ENCODE peak calls at places on chromosomes 7 and 10, in six cellular contexts. N is kidney, A is AG04449, Z is heart right ventricle, F is HCT116, C is epithelial cell of esophagus. H is an unnamed sample.

GRCh38 chr10:35545878-35546631 is 59.1 kb upstream of the GJD4 start:
- DNase-seq in N (no peak), A (no peak), Z (no peak), F (no peak), C (no peak), H (peak)

GRCh38 chr10:389836-390448 is 254.7 kb downstream of the ZMYND11 start:
- DNase-seq in N (no peak), A (no peak), Z (no peak), F (no peak), C (no peak), H (no peak)

GRCh38 chr10:68231106-68231901 is 609 bp downstream of the ATOH7 start:
- DNase-seq in N (peak), A (no peak), Z (peak), F (peak), C (peak), H (peak)

GRCh38 chr7:41696323-41696916 is 6.5 kb downstream of the INHBA start:
- DNase-seq in N (peak), A (no peak), Z (peak), F (peak), C (peak), H (peak)

GRCh38 chr10:104796817-104797216 is 155.7 kb downstream of the SORCS3 start:
- DNase-seq in N (no peak), A (no peak), Z (no peak), F (no peak), C (no peak), H (no peak)

GRCh38 chr10:76082956-76083355 is 651.5 kb downstream of the LRMDA start:
- DNase-seq in N (no peak), A (no peak), Z (no peak), F (peak), C (peak), H (peak)

GRCh38 chr7:148299335-148299734 is 291.2 kb upstream of the C7orf33 start:
- DNase-seq in N (no peak), A (no peak), Z (no peak), F (no peak), C (no peak), H (no peak)

GRCh38 chr10:69360485-69361302 is 56.0 kb downstream of the TACR2 start:
- DNase-seq in N (no peak), A (peak), Z (peak), F (no peak), C (peak), H (peak)

GRCh38 chr7:26073041-26073440 is 79.0 kb upstream of the NFE2L3 start:
- DNase-seq in N (peak), A (no peak), Z (no peak), F (no peak), C (no peak), H (no peak)

GRCh38 chr7:103524042-103524907 is 78.3 kb upstream of the SLC26A5 start:
- DNase-seq in N (no peak), A (peak), Z (no peak), F (peak), C (peak), H (peak)

GRCh38 chr10:89213191-89213808 is 6.2 kb upstream of the CH25H start:
- DNase-seq in N (no peak), A (no peak), Z (no peak), F (no peak), C (peak), H (peak)

DNA sequence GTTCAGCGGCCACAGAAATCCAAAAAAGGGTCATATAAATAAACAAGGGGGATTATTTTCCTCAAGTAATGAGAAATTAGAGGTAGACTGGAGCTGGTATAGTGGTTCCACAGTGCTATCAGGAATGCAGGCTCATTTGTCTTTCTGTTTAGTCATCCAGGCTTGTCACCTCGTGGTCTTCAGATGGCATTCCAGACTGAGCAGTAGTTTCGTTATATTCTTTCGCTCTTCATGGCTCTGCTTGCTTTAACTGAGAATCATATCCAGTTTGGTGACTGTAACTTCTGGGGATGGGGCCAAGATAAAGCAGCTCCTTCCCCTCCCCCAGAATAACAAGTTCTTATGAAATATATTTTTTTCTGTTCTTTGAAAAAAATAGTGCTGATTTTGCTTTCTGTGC is 9.5 kb downstream of the ANKIB1 start:
- DNase-seq in N (no peak), A (peak), Z (no peak), F (no peak), C (peak), H (peak)
- H3K4me3 ChIP-seq in N (no peak), A (peak), Z (no peak), F (no peak), C (no peak), H (no peak)

GRCh38 chr10:23294638-23295247 is 49.9 kb downstream of the C10orf67 start:
- DNase-seq in N (no peak), A (no peak), Z (no peak), F (peak), C (peak), H (peak)
- TF ChIP-seq CTCF in N (no peak), A (peak), Z (peak), F (peak), C (peak), H (peak)

GRCh38 chr10:12193193-12193592 is 2.5 kb downstream of the NUDT5 start:
- DNase-seq in N (no peak), A (no peak), Z (no peak), F (no peak), C (peak), H (peak)
- H3K4me3 ChIP-seq in N (no peak), A (no peak), Z (no peak), F (no peak), C (no peak), H (no peak)

GRCh38 chr7:145360511-145361100 is 524.8 kb upstream of the TPK1 start:
- DNase-seq in N (peak), A (no peak), Z (no peak), F (no peak), C (no peak), H (no peak)
- TF ChIP-seq CTCF in N (no peak), A (no peak), Z (no peak), F (no peak), C (no peak), H (no peak)

GRCh38 chr7:100886936-100887185 is 2.7 kb downstream of the UFSP1 start:
- DNase-seq in N (no peak), A (no peak), Z (no peak), F (no peak), C (no peak), H (no peak)
- H3K4me3 ChIP-seq in N (no peak), A (no peak), Z (no peak), F (no peak), C (no peak), H (no peak)

DNA sequence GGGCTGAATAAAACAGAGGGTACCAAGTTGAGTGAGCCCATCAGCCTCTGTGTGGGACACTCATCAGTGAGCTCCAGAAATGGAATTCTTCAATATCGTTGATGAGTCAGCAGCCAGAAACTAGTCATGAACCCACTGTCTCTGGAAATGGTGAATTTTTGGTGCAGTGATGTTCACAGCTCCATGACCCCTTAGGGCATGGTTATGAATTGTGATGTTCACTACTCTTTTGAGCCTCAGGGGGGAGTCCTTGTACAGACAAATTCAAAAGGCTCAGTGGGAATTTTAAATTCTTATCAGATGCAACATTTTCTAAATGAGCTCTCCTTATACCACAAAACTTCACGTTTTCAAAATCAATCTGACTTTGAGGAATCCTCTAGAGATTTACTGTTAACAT is 335.7 kb downstream of the PHTF2 start:
- DNase-seq in N (no peak), A (no peak), Z (no peak), F (peak), C (peak), H (peak)
- TF ChIP-seq CTCF in N (peak), A (peak), Z (peak), F (peak), C (peak), H (peak)

GRCh38 chr7:37920305-37920618 is 178 bp upstream of the EPDR1 start:
- DNase-seq in N (no peak), A (no peak), Z (no peak), F (no peak), C (no peak), H (no peak)
- H3K4me3 ChIP-seq in N (peak), A (peak), Z (peak), F (peak), C (no peak), H (peak)

GRCh38 chr7:73613954-73614735 is 10.2 kb downstream of the MLXIPL start:
- DNase-seq in N (no peak), A (no peak), Z (no peak), F (no peak), C (peak), H (no peak)

GRCh38 chr7:73612598-73613269 is 11.6 kb downstream of the MLXIPL start:
- DNase-seq in N (peak), A (no peak), Z (no peak), F (no peak), C (peak), H (peak)

GRCh38 chr7:73610105-73610504 is 14.2 kb downstream of the MLXIPL start:
- DNase-seq in N (peak), A (no peak), Z (no peak), F (no peak), C (no peak), H (no peak)

GRCh38 chr7:73606801-73607691 is 17.3 kb downstream of the MLXIPL start:
- DNase-seq in N (no peak), A (no peak), Z (peak), F (no peak), C (peak), H (no peak)

GRCh38 chr7:73611017-73611555 is 13.2 kb downstream of the MLXIPL start:
- DNase-seq in N (peak), A (no peak), Z (no peak), F (no peak), C (no peak), H (no peak)
- TF ChIP-seq CTCF in N (no peak), A (no peak), Z (no peak), F (no peak), C (no peak), H (no peak)

GRCh38 chr7:82678716-82679115 is 235.1 kb upstream of the CACNA2D1 start:
- DNase-seq in N (no peak), A (no peak), Z (no peak), F (no peak), C (no peak), H (no peak)
- H3K4me3 ChIP-seq in N (no peak), A (no peak), Z (no peak), F (no peak), C (no peak), H (no peak)

GRCh38 chr10:32139223-32140073 is 83.2 kb upstream of the KIF5B start:
- DNase-seq in N (peak), A (peak), Z (peak), F (peak), C (peak), H (peak)
- TF ChIP-seq CTCF in N (peak), A (peak), Z (peak), F (no peak), C (peak), H (no peak)

H was measured in foreskin fibroblast.